ENCODE peak calls at places on chromosomes 6 and 20, in five cellular contexts. G, N, X, P and L are unnamed samples.

GRCh38 chr6:53065266-53066058 is at the start of gene FBXO9:
- DNase-seq in G (peak; percentile 53), N (peak; percentile 55), X (peak; percentile 89), P (peak; percentile 62), L (peak; percentile 86)

GRCh38 chr20:24984963-24985640 is 7.4 kb downstream of the APMAP start:
- DNase-seq in G (no peak), N (no peak), X (no peak), P (no peak), L (peak; percentile 42)

GRCh38 chr20:13586133-13586532 is 52.6 kb downstream of the TASP1 start:
- DNase-seq in G (no peak), N (no peak), X (no peak), P (no peak), L (no peak)

GRCh38 chr6:170344631-170345576 is 38.3 kb downstream of the FAM120B start:
- DNase-seq in G (peak; percentile 71), N (no peak), X (no peak), P (peak; percentile 82), L (no peak)

GRCh38 chr20:38172344-38172743 is 7.3 kb upstream of the TGM2 start:
- DNase-seq in G (peak; percentile 65), N (no peak), X (no peak), P (peak; percentile 51), L (no peak)

GRCh38 chr6:166608819-166609218 is 18.2 kb downstream of the RPS6KA2 start:
- DNase-seq in G (no peak), N (no peak), X (no peak), P (no peak), L (no peak)

GRCh38 chr6:102670756-102671155 is 1277.2 kb downstream of the GRIK2 start:
- DNase-seq in G (no peak), N (no peak), X (no peak), P (no peak), L (no peak)

GRCh38 chr6:31586013-31586412 is at the start of gene LST1:
- DNase-seq in G (no peak), N (no peak), X (no peak), P (peak; percentile 21), L (no peak)

GRCh38 chr20:54043044-54043967 is 27.1 kb downstream of the BCAS1 start:
- DNase-seq in G (peak; percentile 26), N (no peak), X (no peak), P (no peak), L (no peak)

GRCh38 chr6:110544472-110544871 is 68.1 kb upstream of the SLC22A16 start:
- DNase-seq in G (no peak), N (no peak), X (no peak), P (no peak), L (no peak)

GRCh38 chr6:120764312-120764711 is 570.0 kb downstream of the TBC1D32 start:
- DNase-seq in G (no peak), N (no peak), X (peak; percentile 30), P (no peak), L (no peak)

GRCh38 chr20:48679603-48680002 is 148.2 kb downstream of the PREX1 start:
- DNase-seq in G (no peak), N (no peak), X (peak; percentile 19), P (no peak), L (no peak)

GRCh38 chr20:2382833-2383232 is 2.1 kb downstream of the TGM6 start:
- DNase-seq in G (peak; percentile 28), N (no peak), X (no peak), P (no peak), L (no peak)

GRCh38 chr6:73180718-73181619 is 44.3 kb downstream of the KHDC1L start:
- DNase-seq in G (peak; percentile 71), N (no peak), X (peak; percentile 34), P (peak; percentile 84), L (no peak)

GRCh38 chr6:113291751-113292445 is 565.2 kb upstream of the MARCKS start:
- DNase-seq in G (peak; percentile 58), N (no peak), X (no peak), P (peak; percentile 51), L (no peak)

GRCh38 chr20:52493177-52493711 is 301.7 kb upstream of the ZFP64 start:
- DNase-seq in G (peak; percentile 72), N (no peak), X (no peak), P (peak; percentile 55), L (no peak)

GRCh38 chr6:111894272-111894671 is 21.0 kb upstream of the FYN start:
- DNase-seq in G (peak; percentile 52), N (no peak), X (no peak), P (peak; percentile 43), L (no peak)

GRCh38 chr20:20267685-20268429 is 100.0 kb upstream of the INSM1 start:
- DNase-seq in G (no peak), N (no peak), X (no peak), P (no peak), L (no peak)

GRCh38 chr6:136051140-136051775 is 198.9 kb downstream of the MTFR2 start:
- DNase-seq in G (peak; percentile 66), N (no peak), X (no peak), P (peak; percentile 82), L (no peak)

GRCh38 chr20:17640146-17640874 is 41.7 kb downstream of the RRBP1 start:
- DNase-seq in G (no peak), N (no peak), X (no peak), P (no peak), L (no peak)

GRCh38 chr6:33298773-33299236 is at the start of gene RGL2:
- DNase-seq in G (peak; percentile 61), N (peak; percentile 82), X (peak; percentile 60), P (peak; percentile 75), L (peak; percentile 67)

GRCh38 chr6:47767102-47767501 is 14.7 kb upstream of the OPN5 start:
- DNase-seq in G (no peak), N (no peak), X (no peak), P (no peak), L (no peak)

GRCh38 chr20:62386383-62387218 is at the start of gene RPS21:
- DNase-seq in G (peak; percentile 90), N (peak; percentile 93), X (peak; percentile 96), P (peak; percentile 92), L (peak; percentile 94)
- TF ChIP-seq CTCF in G (no peak), N (no peak), X (no peak), P (no peak), L (no peak)

GRCh38 chr6:28743271-28743789 is 180.5 kb downstream of the TRIM27 start:
- DNase-seq in G (no peak), N (no peak), X (no peak), P (no peak), L (no peak)
- H3K4me3 ChIP-seq in G (no peak overlapping the region), N (no peak overlapping the region), X (peak overlapping the region; percentile 60), P (no peak overlapping the region), L (no peak overlapping the region)

GRCh38 chr6:21533678-21534077 is 59.9 kb upstream of the SOX4 start:
- DNase-seq in G (peak; percentile 46), N (no peak), X (no peak), P (peak; percentile 11), L (no peak)

GRCh38 chr6:21536280-21536766 is 57.2 kb upstream of the SOX4 start:
- DNase-seq in G (no peak), N (no peak), X (no peak), P (no peak), L (no peak)

GRCh38 chr6:21537660-21538059 is 55.9 kb upstream of the SOX4 start:
- DNase-seq in G (no peak), N (peak; percentile 77), X (no peak), P (no peak), L (no peak)

GRCh38 chr6:21539621-21540100 is 53.9 kb upstream of the SOX4 start:
- DNase-seq in G (no peak), N (no peak), X (no peak), P (no peak), L (no peak)

DNA sequence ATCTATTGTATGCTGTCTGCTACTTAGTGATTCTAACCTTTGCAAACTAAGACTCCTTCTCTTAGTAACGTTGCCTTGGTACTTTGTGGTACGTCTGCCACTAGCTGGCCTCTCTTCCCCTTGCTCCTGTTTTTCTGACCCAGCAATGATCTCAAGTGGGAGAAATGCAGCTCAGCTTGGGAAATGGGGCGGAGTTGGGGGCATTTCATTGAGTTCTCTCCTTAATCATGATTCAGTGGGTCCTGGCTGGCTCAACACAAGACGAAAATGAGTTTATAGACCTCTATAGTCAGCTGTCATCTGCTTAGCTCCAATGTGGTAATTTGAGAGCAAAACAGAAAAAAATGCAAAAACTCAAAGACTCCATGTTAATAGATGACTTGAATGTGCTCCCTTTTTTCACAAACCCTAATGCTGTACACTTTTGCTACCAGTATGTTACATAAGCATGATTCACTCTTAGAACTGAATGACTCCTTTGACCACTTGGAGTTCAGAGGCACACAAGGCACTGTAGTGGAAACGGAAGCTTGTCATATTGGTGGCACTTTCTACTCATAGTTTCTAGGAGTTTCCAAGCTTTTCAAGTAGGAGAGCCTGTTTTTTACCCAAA is 55.3 kb upstream of the SOX4 start:
- DNase-seq in G (peak; percentile 80), N (no peak), X (no peak), P (peak; percentile 21), L (no peak)
- H3K27ac ChIP-seq in G (no peak overlapping the region), N (peak overlapping the region; percentile 14), X (no peak overlapping the region), P (no peak overlapping the region), L (no peak overlapping the region)

GRCh38 chr6:143038845-143039244 is 21.8 kb upstream of the AIG1 start:
- DNase-seq in G (no peak), N (no peak), X (no peak), P (no peak), L (no peak)
- TF ChIP-seq CTCF in G (peak; percentile 7), N (no peak), X (no peak), P (no peak), L (no peak)

GRCh38 chr6:147449405-147450161 is 58.9 kb upstream of the SAMD5 start:
- DNase-seq in G (peak; percentile 8), N (no peak), X (no peak), P (no peak), L (no peak)

GRCh38 chr6:147448775-147449174 is 59.7 kb upstream of the SAMD5 start:
- DNase-seq in G (no peak), N (no peak), X (no peak), P (no peak), L (no peak)

GRCh38 chr6:147448212-147448611 is 60.3 kb upstream of the SAMD5 start:
- DNase-seq in G (peak; percentile 12), N (peak; percentile 3), X (peak; percentile 60), P (no peak), L (no peak)
- H3K4me3 ChIP-seq in G (no peak overlapping the region), N (no peak overlapping the region), X (no peak overlapping the region), P (no peak overlapping the region), L (no peak overlapping the region)

GRCh38 chr6:40288919-40289318 is 298.2 kb downstream of the LRFN2 start:
- DNase-seq in G (no peak), N (no peak), X (no peak), P (no peak), L (no peak)

GRCh38 chr6:40286721-40287120 is 300.4 kb downstream of the LRFN2 start:
- DNase-seq in G (no peak), N (no peak), X (no peak), P (no peak), L (no peak)

GRCh38 chr6:40285535-40285934 is 301.6 kb downstream of the LRFN2 start:
- DNase-seq in G (no peak), N (no peak), X (no peak), P (no peak), L (no peak)

GRCh38 chr6:40287296-40287820 is 299.8 kb downstream of the LRFN2 start:
- DNase-seq in G (no peak), N (no peak), X (no peak), P (no peak), L (no peak)

GRCh38 chr6:40286027-40286426 is 301.1 kb downstream of the LRFN2 start:
- DNase-seq in G (no peak), N (no peak), X (peak; percentile 40), P (no peak), L (no peak)
- H3K27ac ChIP-seq in G (no peak overlapping the region), N (no peak overlapping the region), X (no peak overlapping the region), P (no peak overlapping the region), L (no peak overlapping the region)

GRCh38 chr6:139355172-139355571 is 19.3 kb downstream of the CITED2 start:
- DNase-seq in G (no peak), N (no peak), X (no peak), P (no peak), L (no peak)
- TF ChIP-seq CTCF in G (no peak), N (no peak), X (no peak), P (no peak), L (no peak)